ENCODE peak calls at places on chromosomes 12 and 14, in five cellular contexts. One of them, this sample, is unnamed.

GRCh38 chr12:82383930-82384513 is 25.7 kb downstream of the METTL25 start:
- DNase-seq in activated CD4-positive, alpha-beta T cell treated with anti-CD3 and anti-CD28 coated beads for 36 hours: no peak
- DNase-seq in activated T-helper 1 cell treated with anti-CD3 and anti-CD28 coated beads, Interleukin-12 subunit alpha, Interleukin-12 subunit beta, Interleukin-2, Interleukin-4 antibody, amounts not matched to agents 30 ng/mL and 10 ng/mL and 1 ng/mL, durations not matched to agents 14 hours and 24 hours and 36 hours: no peak
- DNase-seq in NCI-H1694: peak
- DNase-seq in T-helper 1 cell: no peak
- DNase-seq in this sample: peak

GRCh38 chr14:67432088-67432564 is 20.2 kb upstream of the PLEK2 start:
- DNase-seq in activated CD4-positive, alpha-beta T cell treated with anti-CD3 and anti-CD28 coated beads for 36 hours: no peak
- DNase-seq in activated T-helper 1 cell treated with anti-CD3 and anti-CD28 coated beads, Interleukin-12 subunit alpha, Interleukin-12 subunit beta, Interleukin-2, Interleukin-4 antibody, amounts not matched to agents 30 ng/mL and 10 ng/mL and 1 ng/mL, durations not matched to agents 14 hours and 24 hours and 36 hours: no peak
- DNase-seq in NCI-H1694: no peak
- DNase-seq in T-helper 1 cell: no peak
- DNase-seq in this sample: no peak

GRCh38 chr12:57779736-57780135 is 2.9 kb upstream of the TSFM start:
- DNase-seq in activated CD4-positive, alpha-beta T cell treated with anti-CD3 and anti-CD28 coated beads for 36 hours: no peak
- DNase-seq in activated T-helper 1 cell treated with anti-CD3 and anti-CD28 coated beads, Interleukin-12 subunit alpha, Interleukin-12 subunit beta, Interleukin-2, Interleukin-4 antibody, amounts not matched to agents 30 ng/mL and 10 ng/mL and 1 ng/mL, durations not matched to agents 14 hours and 24 hours and 36 hours: no peak
- DNase-seq in NCI-H1694: no peak
- DNase-seq in T-helper 1 cell: no peak
- DNase-seq in this sample: no peak

GRCh38 chr14:92625213-92625612 is 111.6 kb downstream of the RIN3 start:
- DNase-seq in activated CD4-positive, alpha-beta T cell treated with anti-CD3 and anti-CD28 coated beads for 36 hours: no peak
- DNase-seq in activated T-helper 1 cell treated with anti-CD3 and anti-CD28 coated beads, Interleukin-12 subunit alpha, Interleukin-12 subunit beta, Interleukin-2, Interleukin-4 antibody, amounts not matched to agents 30 ng/mL and 10 ng/mL and 1 ng/mL, durations not matched to agents 14 hours and 24 hours and 36 hours: no peak
- DNase-seq in NCI-H1694: no peak
- DNase-seq in T-helper 1 cell: no peak
- DNase-seq in this sample: no peak

GRCh38 chr12:26372856-26373255 is 177.5 kb downstream of the SSPN start:
- DNase-seq in activated CD4-positive, alpha-beta T cell treated with anti-CD3 and anti-CD28 coated beads for 36 hours: no peak
- DNase-seq in activated T-helper 1 cell treated with anti-CD3 and anti-CD28 coated beads, Interleukin-12 subunit alpha, Interleukin-12 subunit beta, Interleukin-2, Interleukin-4 antibody, amounts not matched to agents 30 ng/mL and 10 ng/mL and 1 ng/mL, durations not matched to agents 14 hours and 24 hours and 36 hours: no peak
- DNase-seq in NCI-H1694: no peak
- DNase-seq in T-helper 1 cell: no peak
- DNase-seq in this sample: no peak

GRCh38 chr12:46364777-46365580 is 7.6 kb downstream of the SLC38A2 start:
- DNase-seq in activated CD4-positive, alpha-beta T cell treated with anti-CD3 and anti-CD28 coated beads for 36 hours: peak
- DNase-seq in activated T-helper 1 cell treated with anti-CD3 and anti-CD28 coated beads, Interleukin-12 subunit alpha, Interleukin-12 subunit beta, Interleukin-2, Interleukin-4 antibody, amounts not matched to agents 30 ng/mL and 10 ng/mL and 1 ng/mL, durations not matched to agents 14 hours and 24 hours and 36 hours: no peak
- DNase-seq in NCI-H1694: no peak
- DNase-seq in T-helper 1 cell: no peak
- DNase-seq in this sample: no peak

GRCh38 chr14:77039285-77040058 is 11.0 kb upstream of the IRF2BPL start:
- DNase-seq in activated CD4-positive, alpha-beta T cell treated with anti-CD3 and anti-CD28 coated beads for 36 hours: no peak
- DNase-seq in activated T-helper 1 cell treated with anti-CD3 and anti-CD28 coated beads, Interleukin-12 subunit alpha, Interleukin-12 subunit beta, Interleukin-2, Interleukin-4 antibody, amounts not matched to agents 30 ng/mL and 10 ng/mL and 1 ng/mL, durations not matched to agents 14 hours and 24 hours and 36 hours: no peak
- DNase-seq in NCI-H1694: peak
- DNase-seq in T-helper 1 cell: no peak
- DNase-seq in this sample: peak

GRCh38 chr12:31506907-31507306 is 84.0 kb downstream of the DENND5B start:
- DNase-seq in activated CD4-positive, alpha-beta T cell treated with anti-CD3 and anti-CD28 coated beads for 36 hours: no peak
- DNase-seq in activated T-helper 1 cell treated with anti-CD3 and anti-CD28 coated beads, Interleukin-12 subunit alpha, Interleukin-12 subunit beta, Interleukin-2, Interleukin-4 antibody, amounts not matched to agents 30 ng/mL and 10 ng/mL and 1 ng/mL, durations not matched to agents 14 hours and 24 hours and 36 hours: no peak
- DNase-seq in NCI-H1694: no peak
- DNase-seq in T-helper 1 cell: no peak
- DNase-seq in this sample: no peak

GRCh38 chr12:132783917-132784531 is 22.4 kb upstream of the ANKLE2 start:
- DNase-seq in activated CD4-positive, alpha-beta T cell treated with anti-CD3 and anti-CD28 coated beads for 36 hours: no peak
- DNase-seq in activated T-helper 1 cell treated with anti-CD3 and anti-CD28 coated beads, Interleukin-12 subunit alpha, Interleukin-12 subunit beta, Interleukin-2, Interleukin-4 antibody, amounts not matched to agents 30 ng/mL and 10 ng/mL and 1 ng/mL, durations not matched to agents 14 hours and 24 hours and 36 hours: no peak
- DNase-seq in NCI-H1694: no peak
- DNase-seq in T-helper 1 cell: no peak
- DNase-seq in this sample: no peak